ENCODE peak calls at places on chromosomes 4 and X, in four cellular contexts. One of them, this sample, is unnamed. For H3K36me3 and H3K27me3, the result is how much of the 10 kb centered on the place peaks cover.

GRCh38 chr4:121200795-121201472 is 36.8 kb upstream of the TNIP3 start:
- DNase-seq in neuronal stem cell: no peak
- DNase-seq in IMR-90: no peak
- DNase-seq in H1: no peak
- DNase-seq in this sample: no peak

GRCh38 chr4:95910749-95911148 is 70.9 kb downstream of the PDHA2 start:
- DNase-seq in H1: no peak
- DNase-seq in neuronal stem cell: no peak
- DNase-seq in IMR-90: no peak
- DNase-seq in this sample: no peak

GRCh38 chr4:153513596-153513995 is 47.4 kb downstream of the TMEM131L start:
- DNase-seq in neuronal stem cell: no peak
- DNase-seq in H1: no peak
- DNase-seq in IMR-90: peak
- DNase-seq in this sample: no peak

GRCh38 chr4:128162434-128162833 is 101.3 kb downstream of the LARP1B start:
- DNase-seq in H1: no peak
- DNase-seq in IMR-90: peak
- DNase-seq in neuronal stem cell: no peak
- DNase-seq in this sample: no peak

GRCh38 chr4:84971319-84971932 is 4.9 kb upstream of the WDFY3 start:
- DNase-seq in H1: no peak
- DNase-seq in neuronal stem cell: no peak
- DNase-seq in IMR-90: peak
- DNase-seq in this sample: peak

GRCh38 chr4:4334798-4335520 is 44.9 kb downstream of the ZBTB49 start:
- DNase-seq in neuronal stem cell: peak
- DNase-seq in IMR-90: peak
- DNase-seq in H1: peak
- DNase-seq in this sample: peak

GRCh38 chrX:87067795-87068194 is 449.8 kb upstream of the KLHL4 start:
- DNase-seq in neuronal stem cell: no peak
- DNase-seq in H1: no peak
- DNase-seq in IMR-90: no peak
- DNase-seq in this sample: no peak

GRCh38 chr4:83107636-83108035 is 6.9 kb downstream of the PLAC8 start:
- DNase-seq in neuronal stem cell: no peak
- DNase-seq in H1: no peak
- DNase-seq in IMR-90: no peak
- DNase-seq in this sample: peak

GRCh38 chrX:135707880-135708279 is 5.6 kb upstream of the CT45A1 start:
- DNase-seq in IMR-90: no peak
- DNase-seq in H1: peak
- DNase-seq in neuronal stem cell: no peak
- DNase-seq in this sample: no peak

GRCh38 chrX:111013778-111014455 is 82.1 kb upstream of the PAK3 start:
- DNase-seq in neuronal stem cell: no peak
- DNase-seq in IMR-90: no peak
- DNase-seq in H1: no peak
- DNase-seq in this sample: no peak

GRCh38 chr4:8224596-8225289 is 25.7 kb downstream of the SH3TC1 start:
- DNase-seq in neuronal stem cell: no peak
- DNase-seq in IMR-90: no peak
- DNase-seq in H1: no peak
- DNase-seq in this sample: no peak
- H3K36me3 ChIP-seq in neuronal stem cell: under half
- H3K36me3 ChIP-seq in IMR-90: under half
- H3K36me3 ChIP-seq in H1: under half
- H3K36me3 ChIP-seq in this sample: under half

DNA sequence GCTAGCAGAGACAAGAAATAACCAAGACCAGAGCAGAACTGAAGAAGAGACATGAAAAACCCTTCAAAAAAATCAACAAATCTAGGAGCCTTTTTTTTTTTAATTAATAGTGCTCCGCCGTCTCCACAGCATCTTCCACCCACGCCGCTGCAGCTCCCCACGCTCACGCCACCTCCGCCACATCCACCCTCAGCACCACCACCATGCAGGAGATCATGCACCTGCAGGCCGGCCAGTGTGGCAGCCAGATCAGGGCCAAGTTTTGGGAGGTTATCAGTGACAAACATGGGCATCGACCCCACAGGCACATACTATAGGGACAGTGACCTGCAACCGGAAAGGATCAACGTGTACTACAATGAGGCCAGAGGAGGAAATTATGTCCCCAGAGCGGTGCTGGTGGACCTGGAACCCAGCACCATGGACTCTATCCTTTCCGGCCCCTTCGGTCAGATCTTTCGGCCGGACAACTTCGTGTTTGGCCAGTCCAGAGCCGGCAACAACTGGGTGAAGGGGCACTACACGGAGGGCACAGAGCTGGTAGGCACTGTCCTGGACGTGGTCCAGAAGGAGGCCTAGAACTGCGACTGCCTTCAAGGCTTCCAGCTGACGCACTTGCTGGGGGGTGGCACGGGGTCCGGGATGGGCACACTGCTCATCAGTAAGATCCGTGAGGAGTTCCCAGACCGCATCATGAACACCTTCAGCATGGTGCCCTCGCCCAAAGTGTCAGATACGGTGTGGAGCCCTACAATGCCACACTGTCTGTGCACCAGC is 171.2 kb downstream of the THOC2 start:
- DNase-seq in H1: no peak
- DNase-seq in IMR-90: no peak
- DNase-seq in neuronal stem cell: no peak
- DNase-seq in this sample: no peak
- H3K27me3 ChIP-seq in H1: under half
- H3K27me3 ChIP-seq in IMR-90: under half
- H3K27me3 ChIP-seq in neuronal stem cell: under half
- H3K27me3 ChIP-seq in this sample: under half

GRCh38 chr4:13543091-13543581 is 1.2 kb downstream of the NKX3-2 start:
- DNase-seq in H1: no peak
- DNase-seq in neuronal stem cell: no peak
- DNase-seq in IMR-90: no peak
- DNase-seq in this sample: no peak

GRCh38 chr4:13543648-13544555 is at the start of gene NKX3-2:
- DNase-seq in neuronal stem cell: no peak
- DNase-seq in IMR-90: peak
- DNase-seq in H1: no peak
- DNase-seq in this sample: no peak

GRCh38 chr4:13541176-13541604 is 3.1 kb downstream of the NKX3-2 start:
- DNase-seq in neuronal stem cell: no peak
- DNase-seq in IMR-90: no peak
- DNase-seq in H1: no peak
- DNase-seq in this sample: no peak

GRCh38 chr4:13541720-13542576 is 2.4 kb downstream of the NKX3-2 start:
- DNase-seq in H1: no peak
- DNase-seq in IMR-90: no peak
- DNase-seq in neuronal stem cell: no peak
- DNase-seq in this sample: no peak

GRCh38 chr4:13542577-13543042 is 1.7 kb downstream of the NKX3-2 start:
- DNase-seq in IMR-90: no peak
- DNase-seq in neuronal stem cell: no peak
- DNase-seq in H1: no peak
- DNase-seq in this sample: no peak
- H4K8ac ChIP-seq in IMR-90: no peak
- H4K8ac ChIP-seq in neuronal stem cell: no peak
- H4K8ac ChIP-seq in H1: no peak
- H4K8ac ChIP-seq in this sample: no peak

GRCh38 chr4:186605261-186605865 is 50.0 kb upstream of the MTNR1A start:
- DNase-seq in neuronal stem cell: no peak
- DNase-seq in H1: no peak
- DNase-seq in IMR-90: no peak
- DNase-seq in this sample: no peak

GRCh38 chr4:186607490-186607889 is 52.1 kb upstream of the MTNR1A start:
- DNase-seq in IMR-90: no peak
- DNase-seq in H1: no peak
- DNase-seq in neuronal stem cell: no peak
- DNase-seq in this sample: no peak

GRCh38 chr4:186604124-186604627 is 48.8 kb upstream of the MTNR1A start:
- DNase-seq in neuronal stem cell: no peak
- DNase-seq in H1: no peak
- DNase-seq in IMR-90: no peak
- DNase-seq in this sample: no peak

GRCh38 chr4:186602978-186603377 is 47.6 kb upstream of the MTNR1A start:
- DNase-seq in IMR-90: no peak
- DNase-seq in H1: no peak
- DNase-seq in neuronal stem cell: no peak
- DNase-seq in this sample: no peak

GRCh38 chr4:186606593-186606992 is 51.2 kb upstream of the MTNR1A start:
- DNase-seq in neuronal stem cell: no peak
- DNase-seq in IMR-90: peak
- DNase-seq in H1: no peak
- DNase-seq in this sample: peak
- H3K36me3 ChIP-seq in neuronal stem cell: half or more
- H3K36me3 ChIP-seq in IMR-90: half or more
- H3K36me3 ChIP-seq in H1: under half
- H3K36me3 ChIP-seq in this sample: under half

DNA sequence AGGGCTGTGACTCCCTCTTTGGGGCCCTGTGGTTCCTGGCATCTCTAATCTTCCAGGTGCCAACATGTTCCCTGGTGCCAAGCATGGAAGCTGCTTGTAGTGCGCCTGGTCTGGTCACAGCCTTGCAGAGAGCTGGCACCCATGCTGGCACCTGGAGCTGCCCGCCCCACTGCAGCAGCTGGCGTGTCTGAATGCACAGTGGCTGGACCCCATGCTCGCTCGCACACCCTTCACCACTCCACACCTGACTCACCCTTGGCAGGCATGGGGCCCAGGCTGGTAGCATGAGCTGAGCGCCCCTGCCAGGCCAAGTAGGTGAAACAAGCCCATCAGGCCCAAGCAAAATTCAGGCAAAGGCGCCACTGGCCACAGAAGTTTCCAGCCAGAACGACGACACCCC is 119.1 kb downstream of the DNAAF6 start:
- DNase-seq in neuronal stem cell: no peak
- DNase-seq in H1: no peak
- DNase-seq in IMR-90: no peak
- DNase-seq in this sample: no peak
- H3K27me3 ChIP-seq in neuronal stem cell: under half
- H3K27me3 ChIP-seq in H1: under half
- H3K27me3 ChIP-seq in IMR-90: under half
- H3K27me3 ChIP-seq in this sample: under half

DNA sequence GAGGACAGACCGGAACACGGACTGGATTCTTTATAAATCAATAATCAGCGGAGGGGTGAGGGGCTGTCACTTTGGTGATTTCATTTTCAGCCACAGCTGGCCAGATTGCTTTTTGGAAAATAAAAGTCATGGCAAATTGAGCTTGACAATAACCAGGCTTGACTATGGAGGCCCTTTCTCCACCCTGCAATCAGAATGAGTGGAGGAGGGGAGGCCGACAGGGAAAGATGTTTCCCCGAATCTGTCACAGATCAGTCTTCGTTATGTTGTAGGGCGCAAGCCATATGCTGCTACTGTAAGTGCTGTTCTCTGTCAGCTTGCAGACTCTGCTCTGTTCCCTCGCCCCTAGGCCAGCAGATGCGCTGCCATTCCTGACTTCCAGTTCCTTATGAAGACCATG is 114.0 kb downstream of the MGST2 start:
- DNase-seq in neuronal stem cell: no peak
- DNase-seq in H1: no peak
- DNase-seq in IMR-90: no peak
- DNase-seq in this sample: no peak
- H4K8ac ChIP-seq in neuronal stem cell: no peak
- H4K8ac ChIP-seq in H1: no peak
- H4K8ac ChIP-seq in IMR-90: no peak
- H4K8ac ChIP-seq in this sample: no peak

This sample was measured in trophoblast cell.